ENCODE peak calls at places on chromosomes 1 and 21, in nine cellular contexts. E, A, T, H, I, Y, C, F and S are unnamed samples.

GRCh38 chr1:215569987-215570824 is 3.1 kb downstream of the KCTD3 start:
- DNase-seq in E (no peak), H (peak), I (no peak), C (no peak), A (no peak), F (peak), Y (no peak), T (peak), S (no peak)

GRCh38 chr1:205680073-205680851 is at the start of gene SLC45A3:
- DNase-seq in Y (no peak), H (no peak), F (no peak), A (peak), E (peak), C (peak), I (no peak), T (no peak), S (no peak)

GRCh38 chr1:208043690-208044089 is 132.8 kb upstream of the CD34 start:
- DNase-seq in I (no peak), C (no peak), Y (no peak), H (no peak), T (no peak), E (no peak), F (no peak), A (no peak), S (no peak)

GRCh38 chr1:3656450-3657095 is 4.3 kb downstream of the TP73 start:
- DNase-seq in C (no peak), Y (no peak), F (no peak), I (no peak), A (no peak), T (peak), E (no peak), H (no peak), S (no peak)

GRCh38 chr21:27764056-27764455 is 797.2 kb upstream of the ADAMTS5 start:
- DNase-seq in I (no peak), T (no peak), A (no peak), Y (no peak), C (no peak), H (no peak), E (no peak), F (no peak), S (no peak)

GRCh38 chr1:146007048-146007784 is 10.8 kb upstream of the TXNIP start:
- DNase-seq in A (peak), Y (peak), H (peak), F (peak), T (peak), E (no peak), I (peak), C (peak), S (peak)

GRCh38 chr1:207964195-207964966 is 53.5 kb upstream of the CD34 start:
- DNase-seq in H (peak), A (no peak), Y (no peak), T (no peak), F (no peak), I (peak), E (no peak), C (no peak), S (no peak)

GRCh38 chr21:41410361-41410760 is 15.7 kb upstream of the MX1 start:
- DNase-seq in C (no peak), Y (no peak), E (no peak), T (no peak), H (no peak), A (no peak), I (no peak), F (no peak), S (no peak)

GRCh38 chr1:19321071-19321470 is 8.9 kb downstream of the SLC66A1 start:
- DNase-seq in E (no peak), H (no peak), C (no peak), A (no peak), Y (no peak), T (no peak), I (no peak), F (no peak), S (no peak)

GRCh38 chr1:183089025-183089639 is 65.9 kb downstream of the LAMC1 start:
- DNase-seq in F (peak), A (no peak), C (no peak), H (no peak), I (no peak), T (no peak), Y (no peak), E (no peak), S (no peak)

GRCh38 chr1:58183286-58183685 is 363.2 kb downstream of the OMA1 start:
- DNase-seq in C (no peak), T (no peak), Y (no peak), I (no peak), E (no peak), A (no peak), H (no peak), F (no peak), S (no peak)